ENCODE peak calls at places on chromosomes 6 and 20, in eight cellular contexts. T, J, K, C, F, R, A and H are unnamed samples.

GRCh38 chr6:119978274-119978889 is 628.8 kb upstream of the MAN1A1 start:
- DNase-seq in T (no peak), J (no peak), K (no peak), C (no peak), F (peak; percentile 48), R (peak; percentile 15), A (no peak), H (no peak)

GRCh38 chr6:40425192-40425919 is 161.8 kb downstream of the LRFN2 start:
- DNase-seq in T (no peak), J (no peak), K (peak; percentile 8), C (no peak), F (peak; percentile 19), R (no peak), A (no peak), H (no peak)

GRCh38 chr6:157946865-157947532 is 34.7 kb upstream of the SYNJ2 start:
- DNase-seq in T (no peak), J (no peak), K (peak; percentile 20), C (no peak), F (no peak), R (peak; percentile 41), A (no peak), H (peak; percentile 24)

GRCh38 chr6:39882567-39882953 is 51.7 kb downstream of the MOCS1 start:
- DNase-seq in T (no peak), J (no peak), K (no peak), C (no peak), F (no peak), R (peak; percentile 58), A (no peak), H (peak; percentile 100)

GRCh38 chr6:110529355-110529754 is 52.9 kb upstream of the SLC22A16 start:
- DNase-seq in T (no peak), J (no peak), K (no peak), C (no peak), F (peak; percentile 60), R (no peak), A (no peak), H (peak; percentile 93)

GRCh38 chr6:154468760-154469159 is 41.7 kb downstream of the CNKSR3 start:
- DNase-seq in T (no peak), J (peak; percentile 37), K (no peak), C (no peak), F (no peak), R (no peak), A (no peak), H (no peak)

GRCh38 chr20:18694071-18694470 is 106.2 kb downstream of the DTD1 start:
- DNase-seq in T (no peak), J (no peak), K (no peak), C (peak; percentile 43), F (no peak), R (no peak), A (no peak), H (no peak)

GRCh38 chr6:10643214-10643641 is 51.2 kb downstream of the C6orf52 start:
- DNase-seq in T (no peak), J (no peak), K (no peak), C (no peak), F (no peak), R (no peak), A (no peak), H (no peak)

GRCh38 chr6:90197854-90198496 is 98.7 kb downstream of the BACH2 start:
- DNase-seq in T (no peak), J (no peak), K (no peak), C (no peak), F (peak; percentile 88), R (peak; percentile 16), A (no peak), H (peak; percentile 55)